ENCODE peak calls at places on chromosome 13, in nine cellular contexts. C, D, U, B, T, N, W, K and O are unnamed samples.

GRCh38 chr13:51832471-51833152 is 12.4 kb downstream of the TMEM272 start:
- DNase-seq in C (no peak), D (peak), U (peak), B (no peak), T (peak), N (no peak), W (no peak), K (no peak), O (peak)

GRCh38 chr13:75881109-75881775 is 245.1 kb downstream of the LMO7 start:
- DNase-seq in C (no peak), D (no peak), U (no peak), B (no peak), T (peak), N (no peak), W (no peak), K (no peak), O (peak)

GRCh38 chr13:107138987-107139386 is 571.0 kb upstream of the ARGLU1 start:
- DNase-seq in C (no peak), D (no peak), U (no peak), B (no peak), T (no peak), N (no peak), W (no peak), K (no peak), O (no peak)

GRCh38 chr13:80339841-80340642 is 884 bp downstream of the SPRY2 start:
- DNase-seq in C (peak), D (no peak), U (peak), B (no peak), T (no peak), N (no peak), W (no peak), K (peak), O (peak)

GRCh38 chr13:111423168-111423785 is 102.8 kb downstream of the TEX29 start:
- DNase-seq in C (no peak), D (no peak), U (no peak), B (no peak), T (no peak), N (no peak), W (no peak), K (no peak), O (no peak)

GRCh38 chr13:75550159-75550567 is 572 bp downstream of the UCHL3 start:
- DNase-seq in C (no peak), D (no peak), U (peak), B (no peak), T (peak), N (no peak), W (no peak), K (peak), O (peak)

GRCh38 chr13:108383676-108384075 is 114.2 kb downstream of the TNFSF13B start:
- DNase-seq in C (no peak), D (no peak), U (no peak), B (no peak), T (no peak), N (no peak), W (no peak), K (no peak), O (no peak)

GRCh38 chr13:110524484-110525254 is 36.9 kb downstream of the RAB20 start:
- DNase-seq in C (no peak), D (no peak), U (no peak), B (no peak), T (no peak), N (no peak), W (no peak), K (peak), O (no peak)

GRCh38 chr13:75675421-75675820 is 39.3 kb downstream of the LMO7 start:
- DNase-seq in C (no peak), D (no peak), U (no peak), B (no peak), T (peak), N (no peak), W (no peak), K (no peak), O (peak)

GRCh38 chr13:112134150-112135075 is 67.5 kb downstream of the SOX1 start:
- DNase-seq in C (peak), D (no peak), U (no peak), B (no peak), T (no peak), N (no peak), W (no peak), K (no peak), O (no peak)

GRCh38 chr13:79548886-79549285 is 67.9 kb downstream of the NDFIP2 start:
- DNase-seq in C (no peak), D (no peak), U (peak), B (no peak), T (peak), N (no peak), W (no peak), K (no peak), O (peak)

GRCh38 chr13:41456768-41457588 is at the start of gene RGCC:
- DNase-seq in C (peak), D (peak), U (peak), B (peak), T (peak), N (no peak), W (peak), K (peak), O (peak)

GRCh38 chr13:32153056-32153455 is 121.5 kb downstream of the FRY start:
- DNase-seq in C (no peak), D (no peak), U (peak), B (no peak), T (peak), N (no peak), W (no peak), K (no peak), O (peak)

GRCh38 chr13:110306960-110307696 is at the start of the genes COL4A1 and COL4A2:
- DNase-seq in C (peak), D (no peak), U (peak), B (no peak), T (peak), N (no peak), W (no peak), K (peak), O (peak)

GRCh38 chr13:30194906-30195305 is 112.4 kb downstream of the KATNAL1 start:
- DNase-seq in C (no peak), D (no peak), U (no peak), B (no peak), T (peak), N (no peak), W (no peak), K (no peak), O (peak)

GRCh38 chr13:67137044-67137735 is 92.9 kb downstream of the PCDH9 start:
- DNase-seq in C (no peak), D (no peak), U (no peak), B (no peak), T (no peak), N (no peak), W (no peak), K (no peak), O (peak)

GRCh38 chr13:66994097-66994496 is 236.0 kb downstream of the PCDH9 start:
- DNase-seq in C (peak), D (no peak), U (no peak), B (no peak), T (peak), N (no peak), W (peak), K (no peak), O (peak)

GRCh38 chr13:87798536-87798935 is 127.4 kb downstream of the SLITRK5 start:
- DNase-seq in C (no peak), D (no peak), U (no peak), B (no peak), T (no peak), N (no peak), W (no peak), K (peak), O (no peak)

GRCh38 chr13:26867451-26868067 is 107.0 kb upstream of the GPR12 start:
- DNase-seq in C (no peak), D (no peak), U (peak), B (no peak), T (peak), N (no peak), W (no peak), K (no peak), O (peak)

GRCh38 chr13:113917096-113917495 is 53.2 kb upstream of the GAS6 start:
- DNase-seq in C (peak), D (no peak), U (no peak), B (no peak), T (no peak), N (no peak), W (no peak), K (no peak), O (no peak)

GRCh38 chr13:102935896-102936321 is 90.1 kb downstream of the ERCC5 start:
- DNase-seq in C (no peak), D (no peak), U (no peak), B (no peak), T (no peak), N (no peak), W (no peak), K (no peak), O (no peak)

GRCh38 chr13:105678072-105678471 is 857.4 kb downstream of the EFNB2 start:
- DNase-seq in C (no peak), D (no peak), U (no peak), B (no peak), T (no peak), N (no peak), W (no peak), K (no peak), O (no peak)

GRCh38 chr13:91576590-91576989 is 178.2 kb downstream of the GPC5 start:
- DNase-seq in C (no peak), D (no peak), U (no peak), B (no peak), T (no peak), N (no peak), W (no peak), K (no peak), O (no peak)

GRCh38 chr13:93480553-93481106 is 254.0 kb downstream of the GPC6 start:
- DNase-seq in C (no peak), D (no peak), U (no peak), B (no peak), T (no peak), N (no peak), W (no peak), K (no peak), O (peak)

GRCh38 chr13:25001807-25002206 is 94.1 kb upstream of the PABPC3 start:
- DNase-seq in C (no peak), D (no peak), U (no peak), B (no peak), T (no peak), N (no peak), W (no peak), K (no peak), O (no peak)

GRCh38 chr13:46622918-46623256 is 69.9 kb downstream of the LRCH1 start:
- DNase-seq in C (no peak), D (no peak), U (peak), B (no peak), T (peak), N (no peak), W (no peak), K (peak), O (peak)

GRCh38 chr13:64538711-64539110 is 2691.4 kb downstream of the PCDH9 start:
- DNase-seq in C (no peak), D (no peak), U (peak), B (no peak), T (no peak), N (no peak), W (no peak), K (no peak), O (peak)

GRCh38 chr13:26760835-26761582 is 423 bp upstream of the GPR12 start:
- DNase-seq in C (no peak), D (no peak), U (no peak), B (no peak), T (no peak), N (no peak), W (no peak), K (no peak), O (peak)

GRCh38 chr13:21243045-21243842 is 66.8 kb downstream of the MRPL57 start:
- DNase-seq in C (no peak), D (no peak), U (no peak), B (no peak), T (no peak), N (no peak), W (no peak), K (peak), O (no peak)

GRCh38 chr13:44040070-44040753 is 160.5 kb downstream of the LACC1 start:
- DNase-seq in C (no peak), D (no peak), U (peak), B (no peak), T (no peak), N (no peak), W (no peak), K (no peak), O (peak)

GRCh38 chr13:33352520-33352919 is 67.0 kb upstream of the STARD13 start:
- DNase-seq in C (no peak), D (no peak), U (no peak), B (no peak), T (no peak), N (no peak), W (peak), K (no peak), O (no peak)

GRCh38 chr13:113029487-113030258 is 60.7 kb downstream of the MCF2L start:
- DNase-seq in C (no peak), D (peak), U (peak), B (peak), T (no peak), N (no peak), W (no peak), K (peak), O (no peak)

GRCh38 chr13:21005193-21005592 is 56.2 kb downstream of the LATS2 start:
- DNase-seq in C (peak), D (no peak), U (no peak), B (no peak), T (no peak), N (no peak), W (no peak), K (no peak), O (no peak)

GRCh38 chr13:29465741-29466293 is 129.7 kb downstream of the SLC7A1 start:
- DNase-seq in C (no peak), D (no peak), U (peak), B (no peak), T (peak), N (no peak), W (no peak), K (no peak), O (peak)

GRCh38 chr13:91572944-91573535 is 174.6 kb downstream of the GPC5 start:
- DNase-seq in C (no peak), D (no peak), U (no peak), B (no peak), T (no peak), N (no peak), W (no peak), K (no peak), O (peak)

GRCh38 chr13:79404985-79405384 is 1.1 kb downstream of the RBM26 start:
- DNase-seq in C (no peak), D (no peak), U (peak), B (no peak), T (no peak), N (no peak), W (no peak), K (no peak), O (peak)

GRCh38 chr13:67857581-67858310 is 627.6 kb upstream of the PCDH9 start:
- DNase-seq in C (no peak), D (no peak), U (no peak), B (no peak), T (no peak), N (no peak), W (no peak), K (no peak), O (no peak)

GRCh38 chr13:38871275-38871674 is 119.4 kb downstream of the STOML3 start:
- DNase-seq in C (no peak), D (no peak), U (no peak), B (no peak), T (no peak), N (no peak), W (no peak), K (no peak), O (no peak)

GRCh38 chr13:75764251-75764650 is 128.1 kb downstream of the LMO7 start:
- DNase-seq in C (no peak), D (no peak), U (no peak), B (no peak), T (no peak), N (no peak), W (no peak), K (no peak), O (no peak)